ENCODE peak calls at places on chromosome 16, in nine cellular contexts. One of them, this sample, is unnamed.

GRCh38 chr16:24036614-24037013 is 200.8 kb downstream of the PRKCB start:
- DNase-seq in EL: peak
- DNase-seq in right atrium auricular region: no peak
- DNase-seq in Kasumi-1: peak
- DNase-seq in SHP77: no peak
- DNase-seq in stimulated activated CD4-positive, alpha-beta T cell treated with anti-CD3 and anti-CD28 coated beads, Interleukin-2, amount 100 ng/mL, for 48 hours: peak
- DNase-seq in WERI-Rb-1: peak
- DNase-seq in NCI-H1694: peak
- DNase-seq in stomach: peak
- DNase-seq in this sample: no peak

GRCh38 chr16:80831039-80831438 is 26.6 kb upstream of the CDYL2 start:
- DNase-seq in EL: no peak
- DNase-seq in right atrium auricular region: no peak
- DNase-seq in Kasumi-1: no peak
- DNase-seq in SHP77: no peak
- DNase-seq in stimulated activated CD4-positive, alpha-beta T cell treated with anti-CD3 and anti-CD28 coated beads, Interleukin-2, amount 100 ng/mL, for 48 hours: no peak
- DNase-seq in WERI-Rb-1: no peak
- DNase-seq in NCI-H1694: no peak
- DNase-seq in stomach: no peak
- DNase-seq in this sample: no peak

GRCh38 chr16:25212636-25213035 is 4.1 kb upstream of the AQP8 start:
- DNase-seq in EL: no peak
- DNase-seq in right atrium auricular region: no peak
- DNase-seq in Kasumi-1: no peak
- DNase-seq in SHP77: no peak
- DNase-seq in stimulated activated CD4-positive, alpha-beta T cell treated with anti-CD3 and anti-CD28 coated beads, Interleukin-2, amount 100 ng/mL, for 48 hours: no peak
- DNase-seq in WERI-Rb-1: no peak
- DNase-seq in NCI-H1694: no peak
- DNase-seq in stomach: no peak
- DNase-seq in this sample: no peak

GRCh38 chr16:71929048-71929447 is 33.7 kb downstream of the IST1 start:
- DNase-seq in EL: peak
- DNase-seq in right atrium auricular region: no peak
- DNase-seq in Kasumi-1: no peak
- DNase-seq in SHP77: no peak
- DNase-seq in stimulated activated CD4-positive, alpha-beta T cell treated with anti-CD3 and anti-CD28 coated beads, Interleukin-2, amount 100 ng/mL, for 48 hours: no peak
- DNase-seq in WERI-Rb-1: no peak
- DNase-seq in NCI-H1694: no peak
- DNase-seq in stomach: no peak
- DNase-seq in this sample: peak

GRCh38 chr16:2325791-2326190 is 14.7 kb downstream of the ABCA3 start:
- DNase-seq in EL: no peak
- DNase-seq in right atrium auricular region: no peak
- DNase-seq in Kasumi-1: no peak
- DNase-seq in SHP77: no peak
- DNase-seq in stimulated activated CD4-positive, alpha-beta T cell treated with anti-CD3 and anti-CD28 coated beads, Interleukin-2, amount 100 ng/mL, for 48 hours: no peak
- DNase-seq in WERI-Rb-1: no peak
- DNase-seq in NCI-H1694: no peak
- DNase-seq in stomach: no peak
- DNase-seq in this sample: no peak

GRCh38 chr16:87366288-87366687 is 17.3 kb downstream of the FBXO31 start:
- DNase-seq in EL: no peak
- DNase-seq in right atrium auricular region: no peak
- DNase-seq in Kasumi-1: no peak
- DNase-seq in SHP77: no peak
- DNase-seq in stimulated activated CD4-positive, alpha-beta T cell treated with anti-CD3 and anti-CD28 coated beads, Interleukin-2, amount 100 ng/mL, for 48 hours: no peak
- DNase-seq in WERI-Rb-1: no peak
- DNase-seq in NCI-H1694: no peak
- DNase-seq in stomach: peak
- DNase-seq in this sample: no peak

GRCh38 chr16:82329070-82329469 is 159.0 kb upstream of the MPHOSPH6 start:
- DNase-seq in EL: no peak
- DNase-seq in right atrium auricular region: no peak
- DNase-seq in Kasumi-1: no peak
- DNase-seq in SHP77: peak
- DNase-seq in stimulated activated CD4-positive, alpha-beta T cell treated with anti-CD3 and anti-CD28 coated beads, Interleukin-2, amount 100 ng/mL, for 48 hours: no peak
- DNase-seq in WERI-Rb-1: no peak
- DNase-seq in NCI-H1694: no peak
- DNase-seq in stomach: no peak
- DNase-seq in this sample: no peak

GRCh38 chr16:90057738-90058173 is 19.4 kb downstream of the PRDM7 start:
- DNase-seq in EL: peak
- DNase-seq in right atrium auricular region: no peak
- DNase-seq in Kasumi-1: peak
- DNase-seq in SHP77: no peak
- DNase-seq in stimulated activated CD4-positive, alpha-beta T cell treated with anti-CD3 and anti-CD28 coated beads, Interleukin-2, amount 100 ng/mL, for 48 hours: peak
- DNase-seq in WERI-Rb-1: no peak
- DNase-seq in NCI-H1694: no peak
- DNase-seq in stomach: no peak
- DNase-seq in this sample: no peak

GRCh38 chr16:67436640-67437193 is 5.8 kb downstream of the HSD11B2 start:
- DNase-seq in EL: no peak
- DNase-seq in right atrium auricular region: no peak
- DNase-seq in Kasumi-1: no peak
- DNase-seq in SHP77: no peak
- DNase-seq in stimulated activated CD4-positive, alpha-beta T cell treated with anti-CD3 and anti-CD28 coated beads, Interleukin-2, amount 100 ng/mL, for 48 hours: no peak
- DNase-seq in WERI-Rb-1: no peak
- DNase-seq in NCI-H1694: no peak
- DNase-seq in stomach: no peak
- DNase-seq in this sample: no peak

GRCh38 chr16:82395212-82395611 is 225.2 kb upstream of the MPHOSPH6 start:
- DNase-seq in EL: no peak
- DNase-seq in right atrium auricular region: no peak
- DNase-seq in Kasumi-1: no peak
- DNase-seq in SHP77: peak
- DNase-seq in stimulated activated CD4-positive, alpha-beta T cell treated with anti-CD3 and anti-CD28 coated beads, Interleukin-2, amount 100 ng/mL, for 48 hours: no peak
- DNase-seq in WERI-Rb-1: no peak
- DNase-seq in NCI-H1694: no peak
- DNase-seq in stomach: no peak
- DNase-seq in this sample: no peak

GRCh38 chr16:3152273-3153076 is 17.6 kb downstream of the ZNF213 start:
- DNase-seq in EL: peak
- DNase-seq in right atrium auricular region: peak
- DNase-seq in Kasumi-1: peak
- DNase-seq in SHP77: peak
- DNase-seq in stimulated activated CD4-positive, alpha-beta T cell treated with anti-CD3 and anti-CD28 coated beads, Interleukin-2, amount 100 ng/mL, for 48 hours: peak
- DNase-seq in WERI-Rb-1: peak
- DNase-seq in NCI-H1694: peak
- DNase-seq in stomach: peak
- DNase-seq in this sample: peak

GRCh38 chr16:87955302-87956168 is 4.3 kb downstream of the BANP start:
- DNase-seq in EL: peak
- DNase-seq in right atrium auricular region: no peak
- DNase-seq in Kasumi-1: no peak
- DNase-seq in SHP77: no peak
- DNase-seq in stimulated activated CD4-positive, alpha-beta T cell treated with anti-CD3 and anti-CD28 coated beads, Interleukin-2, amount 100 ng/mL, for 48 hours: no peak
- DNase-seq in WERI-Rb-1: no peak
- DNase-seq in NCI-H1694: no peak
- DNase-seq in stomach: no peak
- DNase-seq in this sample: no peak

GRCh38 chr16:77383606-77384187 is 51.1 kb downstream of the ADAMTS18 start:
- DNase-seq in EL: no peak
- DNase-seq in right atrium auricular region: no peak
- DNase-seq in Kasumi-1: no peak
- DNase-seq in SHP77: no peak
- DNase-seq in stimulated activated CD4-positive, alpha-beta T cell treated with anti-CD3 and anti-CD28 coated beads, Interleukin-2, amount 100 ng/mL, for 48 hours: no peak
- DNase-seq in WERI-Rb-1: no peak
- DNase-seq in NCI-H1694: no peak
- DNase-seq in stomach: no peak
- DNase-seq in this sample: no peak

GRCh38 chr16:57184113-57184512 is 1.7 kb downstream of the PSME3IP1 start:
- DNase-seq in EL: no peak
- DNase-seq in right atrium auricular region: no peak
- DNase-seq in Kasumi-1: no peak
- DNase-seq in SHP77: no peak
- DNase-seq in stimulated activated CD4-positive, alpha-beta T cell treated with anti-CD3 and anti-CD28 coated beads, Interleukin-2, amount 100 ng/mL, for 48 hours: no peak
- DNase-seq in WERI-Rb-1: no peak
- DNase-seq in NCI-H1694: no peak
- DNase-seq in stomach: no peak
- DNase-seq in this sample: no peak

GRCh38 chr16:29738514-29738913 is 7.3 kb downstream of the C16orf54 start:
- DNase-seq in EL: no peak
- DNase-seq in right atrium auricular region: no peak
- DNase-seq in Kasumi-1: no peak
- DNase-seq in SHP77: no peak
- DNase-seq in stimulated activated CD4-positive, alpha-beta T cell treated with anti-CD3 and anti-CD28 coated beads, Interleukin-2, amount 100 ng/mL, for 48 hours: no peak
- DNase-seq in WERI-Rb-1: no peak
- DNase-seq in NCI-H1694: no peak
- DNase-seq in stomach: no peak
- DNase-seq in this sample: no peak

GRCh38 chr16:11047057-11047456 is 102.7 kb downstream of the CLEC16A start:
- DNase-seq in EL: peak
- DNase-seq in right atrium auricular region: no peak
- DNase-seq in Kasumi-1: no peak
- DNase-seq in SHP77: no peak
- DNase-seq in stimulated activated CD4-positive, alpha-beta T cell treated with anti-CD3 and anti-CD28 coated beads, Interleukin-2, amount 100 ng/mL, for 48 hours: no peak
- DNase-seq in WERI-Rb-1: no peak
- DNase-seq in NCI-H1694: peak
- DNase-seq in stomach: no peak
- DNase-seq in this sample: no peak

GRCh38 chr16:24873028-24873427 is 27.3 kb downstream of the SLC5A11 start:
- DNase-seq in EL: no peak
- DNase-seq in right atrium auricular region: no peak
- DNase-seq in Kasumi-1: no peak
- DNase-seq in SHP77: no peak
- DNase-seq in stimulated activated CD4-positive, alpha-beta T cell treated with anti-CD3 and anti-CD28 coated beads, Interleukin-2, amount 100 ng/mL, for 48 hours: no peak
- DNase-seq in WERI-Rb-1: no peak
- DNase-seq in NCI-H1694: no peak
- DNase-seq in stomach: no peak
- DNase-seq in this sample: no peak

GRCh38 chr16:69434066-69434465 is 9.6 kb downstream of the CYB5B start:
- DNase-seq in EL: no peak
- DNase-seq in right atrium auricular region: no peak
- DNase-seq in Kasumi-1: no peak
- DNase-seq in SHP77: no peak
- DNase-seq in stimulated activated CD4-positive, alpha-beta T cell treated with anti-CD3 and anti-CD28 coated beads, Interleukin-2, amount 100 ng/mL, for 48 hours: no peak
- DNase-seq in WERI-Rb-1: no peak
- DNase-seq in NCI-H1694: no peak
- DNase-seq in stomach: no peak
- DNase-seq in this sample: no peak

GRCh38 chr16:56357291-56357764 is 68.0 kb downstream of the AMFR start:
- DNase-seq in EL: peak
- DNase-seq in right atrium auricular region: peak
- DNase-seq in Kasumi-1: no peak
- DNase-seq in SHP77: no peak
- DNase-seq in stimulated activated CD4-positive, alpha-beta T cell treated with anti-CD3 and anti-CD28 coated beads, Interleukin-2, amount 100 ng/mL, for 48 hours: no peak
- DNase-seq in WERI-Rb-1: no peak
- DNase-seq in NCI-H1694: no peak
- DNase-seq in stomach: peak
- DNase-seq in this sample: peak

GRCh38 chr16:83272843-83273242 is 534.9 kb upstream of the HSBP1 start:
- DNase-seq in EL: no peak
- DNase-seq in right atrium auricular region: no peak
- DNase-seq in Kasumi-1: no peak
- DNase-seq in SHP77: no peak
- DNase-seq in stimulated activated CD4-positive, alpha-beta T cell treated with anti-CD3 and anti-CD28 coated beads, Interleukin-2, amount 100 ng/mL, for 48 hours: no peak
- DNase-seq in WERI-Rb-1: no peak
- DNase-seq in NCI-H1694: no peak
- DNase-seq in stomach: no peak
- DNase-seq in this sample: no peak

GRCh38 chr16:65832269-65832668 is 534.2 kb upstream of the CDH5 start:
- DNase-seq in EL: no peak
- DNase-seq in right atrium auricular region: no peak
- DNase-seq in Kasumi-1: no peak
- DNase-seq in SHP77: no peak
- DNase-seq in stimulated activated CD4-positive, alpha-beta T cell treated with anti-CD3 and anti-CD28 coated beads, Interleukin-2, amount 100 ng/mL, for 48 hours: no peak
- DNase-seq in WERI-Rb-1: peak
- DNase-seq in NCI-H1694: no peak
- DNase-seq in stomach: no peak
- DNase-seq in this sample: no peak

GRCh38 chr16:87927195-87927562 is 9.2 kb downstream of the CA5A start:
- DNase-seq in EL: no peak
- DNase-seq in right atrium auricular region: no peak
- DNase-seq in Kasumi-1: no peak
- DNase-seq in SHP77: peak
- DNase-seq in stimulated activated CD4-positive, alpha-beta T cell treated with anti-CD3 and anti-CD28 coated beads, Interleukin-2, amount 100 ng/mL, for 48 hours: no peak
- DNase-seq in WERI-Rb-1: no peak
- DNase-seq in NCI-H1694: no peak
- DNase-seq in stomach: no peak
- DNase-seq in this sample: no peak

GRCh38 chr16:66623755-66624154 is 19.3 kb downstream of the CMTM3 start:
- DNase-seq in EL: no peak
- DNase-seq in right atrium auricular region: no peak
- DNase-seq in Kasumi-1: no peak
- DNase-seq in SHP77: no peak
- DNase-seq in stimulated activated CD4-positive, alpha-beta T cell treated with anti-CD3 and anti-CD28 coated beads, Interleukin-2, amount 100 ng/mL, for 48 hours: no peak
- DNase-seq in WERI-Rb-1: no peak
- DNase-seq in NCI-H1694: no peak
- DNase-seq in stomach: no peak
- DNase-seq in this sample: no peak

GRCh38 chr16:13036600-13036999 is 135.2 kb downstream of the SHISA9 start:
- DNase-seq in EL: peak
- DNase-seq in right atrium auricular region: no peak
- DNase-seq in Kasumi-1: peak
- DNase-seq in SHP77: no peak
- DNase-seq in stimulated activated CD4-positive, alpha-beta T cell treated with anti-CD3 and anti-CD28 coated beads, Interleukin-2, amount 100 ng/mL, for 48 hours: peak
- DNase-seq in WERI-Rb-1: no peak
- DNase-seq in NCI-H1694: no peak
- DNase-seq in stomach: peak
- DNase-seq in this sample: peak

This sample was measured in ovary.